ENCODE peak calls at places on chromosomes 12 and 14, in eight cellular contexts. F is stimulated activated CD4-positive, alpha-beta T cell treated with anti-CD3 and anti-CD28 coated beads, Interleukin-12 subunit alpha, Interleukin-12 subunit beta, amount 100 ng/mL, for 24 hours; P is ecto neural progenitor cell; M is NCI-H1092 treated with DMSO at 0.1 percent for 48 hours; X is HS-5; I is activated T-helper 1 cell treated with anti-CD3 and anti-CD28 coated beads, Interleukin-2, amount 50 U/mL, for 16 hours; B is AG08396; T is IMR-90. H is an unnamed sample.
A peak's percentile ranks its signal among the peaks of the same experiment; 100 is the strongest.

GRCh38 chr14:54259821-54260220 is 137.0 kb upstream of the CDKN3 start:
- DNase-seq in F (no peak), P (no peak), M (no peak), X (no peak), I (no peak), B (no peak), T (no peak), H (no peak)

GRCh38 chr14:97975960-97976359 is 1178.8 kb downstream of the VRK1 start:
- DNase-seq in F (no peak), P (no peak), M (no peak), X (no peak), I (no peak), B (no peak), T (no peak), H (no peak)

GRCh38 chr14:96055065-96055752 is 16.0 kb downstream of the C14orf132 start:
- DNase-seq in F (no peak), P (no peak), M (no peak), X (no peak), I (no peak), B (no peak), T (peak; percentile 35), H (no peak)

GRCh38 chr12:4265280-4265679 is 8.3 kb upstream of the CCND2 start:
- DNase-seq in F (no peak), P (no peak), M (no peak), X (no peak), I (no peak), B (no peak), T (no peak), H (no peak)

GRCh38 chr12:49098035-49098451 is 3.4 kb upstream of the DHH start:
- DNase-seq in F (peak; percentile 65), P (peak; percentile 86), M (no peak), X (no peak), I (peak; percentile 45), B (peak; percentile 70), T (peak; percentile 30), H (no peak)

GRCh38 chr12:109752117-109753053 is 38.8 kb downstream of the FAM222A start:
- DNase-seq in F (no peak), P (no peak), M (no peak), X (no peak), I (no peak), B (no peak), T (no peak), H (no peak)

GRCh38 chr12:46073321-46073720 is 82.9 kb upstream of the SCAF11 start:
- DNase-seq in F (no peak), P (no peak), M (no peak), X (no peak), I (no peak), B (no peak), T (peak; percentile 19), H (no peak)

GRCh38 chr14:95034806-95035205 is 122.5 kb downstream of the DICER1 start:
- DNase-seq in F (no peak), P (peak; percentile 29), M (peak; percentile 65), X (no peak), I (no peak), B (no peak), T (no peak), H (no peak)

GRCh38 chr12:56252649-56253048 is 5.5 kb downstream of the ANKRD52 start:
- DNase-seq in F (no peak), P (no peak), M (no peak), X (no peak), I (no peak), B (no peak), T (no peak), H (no peak)

GRCh38 chr14:36068777-36069534 is 107.6 kb downstream of the PTCSC3 start:
- DNase-seq in F (no peak), P (no peak), M (peak; percentile 39), X (peak; percentile 43), I (no peak), B (peak; percentile 15), T (peak; percentile 21), H (no peak)

GRCh38 chr12:6949063-6949594 is 2.0 kb upstream of the PTPN6 start:
- DNase-seq in F (no peak), P (no peak), M (no peak), X (no peak), I (no peak), B (no peak), T (no peak), H (no peak)

GRCh38 chr14:70707138-70708038 is 65.7 kb downstream of the TTC9 start:
- DNase-seq in F (peak; percentile 3), P (no peak), M (no peak), X (no peak), I (no peak), B (peak; percentile 46), T (peak; percentile 41), H (peak; percentile 80)

GRCh38 chr14:100825691-100826331 is at the start of gene MEG3:
- DNase-seq in F (no peak), P (no peak), M (no peak), X (peak; percentile 26), I (no peak), B (peak; percentile 84), T (peak; percentile 82), H (no peak)

GRCh38 chr12:65643171-65643570 is 181.1 kb upstream of the HMGA2 start:
- DNase-seq in F (no peak), P (no peak), M (no peak), X (no peak), I (no peak), B (no peak), T (no peak), H (no peak)

GRCh38 chr14:99542566-99542965 is 61.4 kb downstream of the CCNK start:
- DNase-seq in F (no peak), P (no peak), M (no peak), X (no peak), I (no peak), B (no peak), T (no peak), H (no peak)

GRCh38 chr14:73258076-73258475 is 20.8 kb downstream of the PAPLN start:
- DNase-seq in F (no peak), P (no peak), M (no peak), X (no peak), I (no peak), B (no peak), T (no peak), H (no peak)

GRCh38 chr12:34311337-34311736 is 289.0 kb downstream of the ALG10 start:
- DNase-seq in F (no peak), P (no peak), M (no peak), X (no peak), I (no peak), B (no peak), T (no peak), H (no peak)

GRCh38 chr12:50947932-50948331 is 4.4 kb upstream of the HIGD1C start:
- DNase-seq in F (no peak), P (no peak), M (no peak), X (no peak), I (no peak), B (no peak), T (no peak), H (no peak)

GRCh38 chr14:80434574-80435321 is 223.4 kb upstream of the DIO2 start:
- DNase-seq in F (no peak), P (no peak), M (no peak), X (no peak), I (no peak), B (no peak), T (peak; percentile 45), H (peak; percentile 34)

GRCh38 chr12:64631197-64631596 is 20.9 kb downstream of the RASSF3 start:
- DNase-seq in F (no peak), P (no peak), M (no peak), X (no peak), I (no peak), B (no peak), T (no peak), H (no peak)

GRCh38 chr14:23076785-23077408 is 18.0 kb downstream of the ACIN1 start:
- DNase-seq in F (no peak), P (no peak), M (no peak), X (no peak), I (no peak), B (no peak), T (peak; percentile 47), H (no peak)

GRCh38 chr12:113180333-113180732 is 4.9 kb downstream of the DDX54 start:
- DNase-seq in F (no peak), P (no peak), M (no peak), X (no peak), I (no peak), B (no peak), T (peak; percentile 15), H (no peak)

GRCh38 chr12:5171701-5172100 is 128.0 kb downstream of the KCNA5 start:
- DNase-seq in F (no peak), P (peak; percentile 65), M (peak; percentile 23), X (no peak), I (no peak), B (peak; percentile 54), T (peak; percentile 77), H (peak; percentile 59)

GRCh38 chr14:102088012-102088792 is 1.4 kb upstream of the HSP90AA1 start:
- DNase-seq in F (peak; percentile 59), P (peak; percentile 76), M (no peak), X (no peak), I (peak; percentile 9), B (no peak), T (no peak), H (no peak)

GRCh38 chr12:93922583-93923006 is 225.8 kb upstream of the PLXNC1 start:
- DNase-seq in F (no peak), P (no peak), M (no peak), X (no peak), I (no peak), B (no peak), T (no peak), H (no peak)

GRCh38 chr12:89391726-89392336 is 39.5 kb upstream of the DUSP6 start:
- DNase-seq in F (no peak), P (no peak), M (no peak), X (no peak), I (no peak), B (no peak), T (no peak), H (no peak)

GRCh38 chr14:32711103-32711680 is 227.5 kb upstream of the NPAS3 start:
- DNase-seq in F (peak; percentile 1), P (no peak), M (peak; percentile 79), X (no peak), I (no peak), B (peak; percentile 27), T (peak; percentile 14), H (no peak)

GRCh38 chr12:18643673-18644072 is 94.1 kb downstream of the PLCZ1 start:
- DNase-seq in F (no peak), P (no peak), M (no peak), X (no peak), I (no peak), B (peak; percentile 10), T (peak; percentile 86), H (no peak)

GRCh38 chr12:15558915-15559528 is 230.2 kb downstream of the EPS8 start:
- DNase-seq in F (no peak), P (no peak), M (no peak), X (peak; percentile 78), I (no peak), B (peak; percentile 37), T (peak; percentile 87), H (peak; percentile 49)

GRCh38 chr14:99938376-99938775 is 126.8 kb upstream of the EVL start:
- DNase-seq in F (no peak), P (no peak), M (no peak), X (no peak), I (no peak), B (no peak), T (no peak), H (no peak)

GRCh38 chr12:82425241-82425640 is 66.9 kb downstream of the METTL25 start:
- DNase-seq in F (no peak), P (no peak), M (no peak), X (no peak), I (no peak), B (peak; percentile 3), T (peak; percentile 73), H (peak; percentile 71)

GRCh38 chr12:45669762-45670161 is 59.7 kb upstream of the ARID2 start:
- DNase-seq in F (no peak), P (no peak), M (no peak), X (no peak), I (no peak), B (no peak), T (no peak), H (no peak)

GRCh38 chr12:92786045-92786444 is 83.3 kb downstream of the PLEKHG7 start:
- DNase-seq in F (no peak), P (no peak), M (no peak), X (no peak), I (no peak), B (peak; percentile 27), T (peak; percentile 67), H (no peak)

GRCh38 chr12:111270773-111271172 is 98.1 kb downstream of the PHETA1 start:
- DNase-seq in F (no peak), P (no peak), M (no peak), X (peak; percentile 32), I (no peak), B (no peak), T (peak; percentile 6), H (no peak)